ENCODE peak calls at places on chromosomes 13 and 19, in five cellular contexts. J, B, W, V and A are unnamed samples.

GRCh38 chr19:8681345-8682021 is 17.1 kb downstream of the ACTL9 start:
- DNase-seq in B (no peak), V (no peak), J (no peak), W (no peak), A (no peak)

GRCh38 chr19:2325261-2326046 is 2.9 kb downstream of the LSM7 start:
- DNase-seq in B (no peak), J (no peak), V (no peak), W (no peak), A (no peak)

GRCh38 chr19:27654266-27654990 is 1558.5 kb downstream of the UQCRFS1 start:
- DNase-seq in J (no peak), W (no peak), B (no peak), V (no peak), A (no peak)

GRCh38 chr19:30092721-30093569 is 150.9 kb downstream of the URI1 start:
- DNase-seq in V (no peak), J (no peak), W (no peak), B (no peak), A (no peak)

GRCh38 chr19:39264306-39265290 is 3.6 kb upstream of the IFNL2 start:
- DNase-seq in V (no peak), J (no peak), W (no peak), B (no peak), A (no peak)

GRCh38 chr13:50513528-50513863 is 330.0 kb downstream of the DLEU7 start:
- DNase-seq in W (no peak), B (no peak), V (no peak), J (no peak), A (no peak)

GRCh38 chr13:70054572-70054971 is 53.1 kb upstream of the ATXN8OS start:
- DNase-seq in B (no peak), J (no peak), W (no peak), V (no peak), A (no peak)

GRCh38 chr19:13234518-13234917 is 84.3 kb downstream of the IER2 start:
- DNase-seq in J (no peak), V (no peak), B (peak; percentile 73), W (peak; percentile 26), A (no peak)

GRCh38 chr13:23506821-23507210 is 63.4 kb upstream of the TNFRSF19 start:
- DNase-seq in B (no peak), V (no peak), W (no peak), J (no peak), A (peak; percentile 62)

GRCh38 chr13:42926555-42926954 is 65.5 kb downstream of the EPSTI1 start:
- DNase-seq in W (no peak), J (no peak), B (no peak), V (no peak), A (no peak)

GRCh38 chr19:4980838-4981680 is 12.1 kb downstream of the KDM4B start:
- DNase-seq in B (no peak), W (no peak), J (no peak), V (no peak), A (no peak)

GRCh38 chr19:3692141-3693029 is 7.9 kb downstream of the PIP5K1C start:
- DNase-seq in J (no peak), W (no peak), B (no peak), V (no peak), A (no peak)

GRCh38 chr13:20567881-20568528 is 1.0 kb downstream of the IFT88 start:
- DNase-seq in J (no peak), V (no peak), B (no peak), W (no peak), A (no peak)

GRCh38 chr13:20566917-20567755 is at the start of gene IFT88:
- DNase-seq in V (no peak), B (peak; percentile 89), W (peak; percentile 85), J (peak; percentile 87), A (peak; percentile 43)

GRCh38 chr13:20561731-20562130 is 5.2 kb upstream of the IFT88 start:
- DNase-seq in B (no peak), V (no peak), W (no peak), J (no peak), A (no peak)

GRCh38 chr13:20566424-20566916 is 487 bp upstream of the IFT88 start:
- DNase-seq in B (no peak), W (peak; percentile 46), V (no peak), J (no peak), A (peak; percentile 53)

GRCh38 chr13:20565120-20565736 is 1.7 kb upstream of the IFT88 start:
- DNase-seq in B (no peak), V (no peak), W (no peak), J (no peak), A (no peak)
- H3K27ac ChIP-seq in B (no peak overlapping the region), V (no peak overlapping the region), W (no peak overlapping the region), J (no peak overlapping the region), A (no peak overlapping the region)

DNA sequence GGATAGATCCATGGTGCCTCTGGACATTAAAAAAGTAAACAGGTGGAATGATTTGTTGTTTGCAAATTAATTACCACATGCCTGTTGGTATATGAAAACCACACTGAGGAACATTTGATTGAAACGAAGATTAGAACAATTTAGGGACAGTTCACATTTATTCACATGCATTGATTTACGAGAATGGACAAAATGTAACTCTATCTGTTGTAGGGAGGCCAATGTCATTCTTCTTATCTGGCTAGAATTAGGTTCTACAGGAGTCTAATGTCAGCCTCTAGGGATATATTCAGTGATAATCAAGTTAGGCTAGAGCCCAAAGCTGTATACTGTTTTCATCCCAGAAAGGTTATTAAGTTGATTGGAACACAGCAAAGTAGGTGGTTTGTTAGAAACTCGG is 125.4 kb downstream of the COL4A2 start:
- DNase-seq in V (no peak), W (no peak), B (no peak), J (no peak), A (no peak)
- H3K27ac ChIP-seq in V (no peak overlapping the region), W (peak overlapping the region; percentile 67), B (peak overlapping the region; percentile 36), J (peak overlapping the region; percentile 43), A (no peak overlapping the region)

GRCh38 chr19:18439910-18440237 is 1.9 kb upstream of the ISYNA1 start:
- DNase-seq in W (no peak), V (no peak), B (no peak), J (no peak), A (no peak)
- H3K27ac ChIP-seq in W (no peak overlapping the region), V (peak overlapping the region; percentile 8), B (no peak overlapping the region), J (peak overlapping the region; percentile 60), A (no peak overlapping the region)

DNA sequence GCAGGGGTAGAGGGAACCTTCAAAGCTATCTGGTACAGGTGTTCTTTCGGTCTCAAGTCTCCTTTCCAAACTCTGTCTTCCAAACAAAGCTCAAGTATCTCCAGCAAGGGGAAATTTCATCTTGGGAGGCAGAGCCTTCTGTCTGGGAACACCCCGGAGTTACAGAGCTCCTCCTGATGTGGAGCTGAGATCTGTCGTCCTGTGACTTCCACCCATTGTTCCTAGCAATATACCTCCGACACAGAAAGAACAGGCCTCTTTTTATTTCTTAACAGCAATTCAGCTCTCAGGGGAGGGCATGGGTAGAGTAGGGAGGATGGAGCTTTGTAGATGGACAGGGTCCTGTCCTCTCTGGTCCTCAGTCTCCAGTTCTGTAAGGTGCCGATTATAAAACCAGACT is 55.9 kb upstream of the ARGLU1 start:
- DNase-seq in B (no peak), J (no peak), V (no peak), W (no peak), A (no peak)
- H3K27ac ChIP-seq in B (no peak overlapping the region), J (no peak overlapping the region), V (no peak overlapping the region), W (no peak overlapping the region), A (no peak overlapping the region)

GRCh38 chr13:99053636-99054233 is 75.9 kb upstream of the DOCK9 start:
- DNase-seq in B (no peak), J (no peak), W (no peak), V (no peak), A (no peak)

GRCh38 chr13:99058527-99059495 is 80.9 kb upstream of the DOCK9 start:
- DNase-seq in W (no peak), B (no peak), J (no peak), V (no peak), A (no peak)

GRCh38 chr13:99057310-99057975 is 79.6 kb upstream of the DOCK9 start:
- DNase-seq in V (no peak), J (no peak), B (no peak), W (no peak), A (no peak)

GRCh38 chr13:99056381-99057014 is 78.6 kb upstream of the DOCK9 start:
- DNase-seq in B (no peak), J (no peak), W (no peak), V (no peak), A (no peak)

GRCh38 chr13:99055286-99056073 is 77.6 kb upstream of the DOCK9 start:
- DNase-seq in V (no peak), W (no peak), B (no peak), J (no peak), A (no peak)
- H3K27ac ChIP-seq in V (peak overlapping the region; percentile 29), W (no peak overlapping the region), B (no peak overlapping the region), J (no peak overlapping the region), A (no peak overlapping the region)

DNA sequence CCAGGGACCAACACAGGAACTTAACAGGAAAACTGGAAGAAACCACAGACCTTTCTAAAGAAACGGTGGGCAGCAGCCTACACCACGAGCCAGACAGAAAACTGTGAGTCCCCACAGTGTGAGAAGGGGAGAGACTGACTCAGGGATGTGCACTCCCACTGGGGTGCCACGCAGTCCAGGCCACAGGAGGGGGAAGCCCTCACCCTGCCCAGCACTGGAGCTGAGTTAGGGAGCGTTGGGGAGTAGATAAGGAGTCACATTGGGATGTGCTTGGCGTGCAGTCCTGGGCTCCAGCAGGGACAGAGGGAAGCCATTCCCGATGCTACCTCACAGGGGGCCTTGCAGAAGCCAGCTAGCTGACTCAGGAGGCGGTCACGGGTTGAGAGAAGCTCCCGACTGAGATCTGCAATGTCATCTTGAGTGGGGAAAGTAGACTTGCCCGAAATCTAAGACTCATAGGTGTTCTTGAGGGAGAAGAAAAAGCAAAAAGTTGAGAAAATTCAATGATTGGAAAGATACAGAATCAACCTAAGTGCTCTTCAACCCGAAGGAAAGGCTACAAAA is 17.3 kb downstream of the SIGLEC8 start:
- DNase-seq in B (no peak), J (no peak), V (no peak), W (no peak), A (no peak)
- H3K27ac ChIP-seq in B (peak overlapping the region; percentile 11), J (no peak overlapping the region), V (no peak overlapping the region), W (no peak overlapping the region), A (no peak overlapping the region)

DNA sequence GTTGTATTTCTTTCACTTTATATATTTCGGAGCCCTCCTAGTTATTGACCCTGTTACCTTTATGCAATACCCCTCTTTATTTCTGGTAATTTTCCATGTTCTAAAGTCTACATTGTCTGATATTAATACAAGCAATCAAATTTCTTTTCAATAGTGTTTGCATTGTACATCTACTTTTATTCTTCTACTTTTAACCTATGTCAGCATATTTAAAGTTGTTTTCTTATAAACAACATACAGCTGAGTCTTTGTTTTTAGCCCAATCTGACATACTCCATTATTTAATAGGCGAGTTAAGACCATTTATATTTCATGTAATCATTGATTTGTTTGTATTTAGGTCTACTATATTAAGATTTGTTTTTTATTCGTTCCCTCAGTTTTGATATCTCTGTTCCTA is 108.5 kb upstream of the SPACA7 start:
- DNase-seq in W (no peak), B (no peak), J (no peak), V (no peak), A (no peak)
- H3K27ac ChIP-seq in W (no peak overlapping the region), B (no peak overlapping the region), J (no peak overlapping the region), V (no peak overlapping the region), A (no peak overlapping the region)